ENCODE peak calls at places on chromosome 13, in ten cellular contexts. W, I, C, N, F, A, H, P, G and D are unnamed samples.

GRCh38 chr13:70964124-70964523 is 855.9 kb upstream of the KLHL1 start:
- DNase-seq in N (no peak), A (no peak), I (no peak), C (no peak), P (no peak), G (no peak), W (peak; percentile 3), F (no peak), H (no peak), D (peak; percentile 12)

GRCh38 chr13:104694397-104694796 is 1628.2 kb upstream of the SLC10A2 start:
- DNase-seq in G (no peak), F (no peak), W (no peak), I (no peak), C (no peak), P (no peak), N (no peak), A (no peak), H (no peak), D (no peak)

GRCh38 chr13:26679411-26679810 is 81.2 kb downstream of the GPR12 start:
- DNase-seq in C (no peak), G (no peak), N (no peak), H (no peak), W (no peak), P (no peak), F (peak; percentile 24), A (no peak), I (no peak), D (no peak)

GRCh38 chr13:92974905-92975429 is 251.6 kb upstream of the GPC6 start:
- DNase-seq in C (no peak), P (no peak), H (no peak), F (no peak), A (no peak), W (no peak), G (no peak), I (no peak), N (no peak), D (no peak)

GRCh38 chr13:25085125-25085742 is 10.7 kb upstream of the PABPC3 start:
- DNase-seq in F (no peak), W (peak; percentile 29), I (no peak), A (peak; percentile 21), G (no peak), N (no peak), H (no peak), P (peak; percentile 13), C (no peak), D (no peak)

GRCh38 chr13:102904408-102904862 is 58.6 kb downstream of the ERCC5 start:
- DNase-seq in P (no peak), G (no peak), H (no peak), A (no peak), C (no peak), W (no peak), F (no peak), N (no peak), I (no peak), D (no peak)

GRCh38 chr13:40585911-40586471 is 80.5 kb downstream of the FOXO1 start:
- DNase-seq in W (no peak), G (no peak), F (no peak), P (no peak), I (no peak), N (no peak), C (no peak), A (no peak), H (no peak), D (no peak)

GRCh38 chr13:103960011-103960410 is 893.8 kb upstream of the SLC10A2 start:
- DNase-seq in N (no peak), G (no peak), P (no peak), H (no peak), I (no peak), W (no peak), A (no peak), C (no peak), F (no peak), D (no peak)

GRCh38 chr13:58397596-58398387 is 766.2 kb downstream of the PCDH17 start:
- DNase-seq in P (no peak), H (no peak), A (no peak), N (no peak), C (no peak), I (no peak), F (no peak), G (no peak), W (no peak), D (no peak)

GRCh38 chr13:94267581-94267980 is 211.9 kb downstream of the DCT start:
- DNase-seq in P (no peak), A (no peak), H (no peak), C (no peak), F (no peak), I (no peak), W (no peak), N (no peak), G (no peak), D (no peak)

GRCh38 chr13:36915891-36916640 is 4.0 kb downstream of the SMAD9 start:
- DNase-seq in C (no peak), N (no peak), F (no peak), G (no peak), A (no peak), I (no peak), P (no peak), W (no peak), H (no peak), D (no peak)

GRCh38 chr13:37884674-37885073 is 15.1 kb upstream of the TRPC4 start:
- DNase-seq in C (no peak), H (no peak), I (no peak), N (no peak), A (no peak), P (no peak), F (no peak), G (no peak), W (no peak), D (no peak)

GRCh38 chr13:25768726-25769270 is 283.0 kb downstream of the SHISA2 start:
- DNase-seq in N (no peak), F (no peak), H (no peak), W (no peak), G (no peak), A (no peak), C (no peak), P (no peak), I (no peak), D (no peak)

GRCh38 chr13:61728468-61728867 is 312.8 kb upstream of the PCDH20 start:
- DNase-seq in F (no peak), P (no peak), H (no peak), N (no peak), C (no peak), I (no peak), W (no peak), G (no peak), A (no peak), D (peak; percentile 78)

GRCh38 chr13:36357692-36358091 is 11.5 kb upstream of the SPART start:
- DNase-seq in G (no peak), P (no peak), F (no peak), H (peak; percentile 46), C (no peak), W (no peak), N (no peak), A (no peak), I (no peak), D (no peak)

GRCh38 chr13:111204438-111205177 is 89.5 kb downstream of the ARHGEF7 start:
- DNase-seq in P (no peak), G (no peak), C (peak; percentile 45), A (peak; percentile 31), H (peak; percentile 51), I (no peak), F (peak; percentile 55), W (no peak), N (no peak), D (no peak)

GRCh38 chr13:66927562-66927961 is 302.6 kb downstream of the PCDH9 start:
- DNase-seq in G (no peak), H (no peak), N (no peak), F (no peak), P (no peak), W (no peak), A (no peak), C (no peak), I (no peak), D (no peak)

GRCh38 chr13:52786747-52787146 is 47.1 kb upstream of the CNMD start:
- DNase-seq in P (peak; percentile 36), I (no peak), A (no peak), W (peak; percentile 65), G (no peak), N (no peak), H (no peak), F (no peak), C (no peak), D (no peak)

GRCh38 chr13:108278466-108278865 is 8.9 kb downstream of the TNFSF13B start:
- DNase-seq in I (no peak), H (no peak), P (no peak), W (no peak), N (no peak), C (no peak), F (no peak), A (no peak), G (no peak), D (no peak)

GRCh38 chr13:99269627-99270252 is 11.6 kb upstream of the GPR18 start:
- DNase-seq in H (no peak), F (peak; percentile 36), C (no peak), G (no peak), N (peak; percentile 42), P (no peak), I (peak; percentile 34), A (no peak), W (peak; percentile 9), D (no peak)

GRCh38 chr13:66714795-66715194 is 515.3 kb downstream of the PCDH9 start:
- DNase-seq in P (no peak), C (no peak), F (no peak), W (no peak), I (no peak), H (no peak), A (no peak), G (no peak), N (no peak), D (no peak)

GRCh38 chr13:27922974-27923612 is 3.3 kb downstream of the PDX1 start:
- DNase-seq in P (no peak), I (no peak), G (no peak), F (no peak), A (no peak), W (no peak), C (no peak), H (no peak), N (no peak), D (no peak)

GRCh38 chr13:77859450-77859849 is 59.2 kb downstream of the EDNRB start:
- DNase-seq in I (no peak), P (no peak), A (no peak), G (no peak), N (no peak), W (no peak), C (no peak), F (peak; percentile 59), H (no peak), D (no peak)

GRCh38 chr13:110272651-110273050 is 34.3 kb downstream of the COL4A1 start:
- DNase-seq in F (no peak), G (no peak), I (no peak), P (no peak), N (no peak), H (peak; percentile 9), C (no peak), W (no peak), A (peak; percentile 2), D (no peak)

GRCh38 chr13:80276371-80277289 is 64.3 kb downstream of the SPRY2 start:
- DNase-seq in F (no peak), N (no peak), P (peak; percentile 3), C (no peak), I (no peak), A (no peak), W (peak; percentile 65), H (peak; percentile 15), G (no peak), D (peak; percentile 97)

GRCh38 chr13:105070452-105070851 is 1465.0 kb downstream of the EFNB2 start:
- DNase-seq in G (no peak), H (no peak), N (no peak), F (no peak), I (no peak), A (no peak), W (no peak), C (no peak), P (no peak), D (no peak)

GRCh38 chr13:47100214-47100853 is 203.5 kb upstream of the HTR2A start:
- DNase-seq in W (no peak), A (no peak), I (no peak), P (no peak), C (no peak), F (peak; percentile 8), G (no peak), N (no peak), H (no peak), D (no peak)

GRCh38 chr13:44191504-44192171 is 182.0 kb upstream of the SERP2 start:
- DNase-seq in N (peak; percentile 23), A (peak; percentile 61), G (no peak), P (no peak), I (peak; percentile 30), C (no peak), H (peak; percentile 69), F (no peak), W (peak; percentile 92), D (peak; percentile 73)